ENCODE peak calls at places on chromosomes 4 and X, in eight cellular contexts. F, W, S, C, G, Q, R and O are unnamed samples. For H3K36me3, the result is how much of the 10 kb centered on the place peaks cover.

GRCh38 chrX:54865208-54865607 is 55.4 kb upstream of the TRO start:
- DNase-seq in F (no peak), W (no peak), S (no peak), C (no peak), G (no peak), Q (no peak), R (no peak), O (no peak)

GRCh38 chr4:53098681-53099121 is 236.6 kb downstream of the RASL11B start:
- DNase-seq in F (no peak), W (no peak), S (no peak), C (no peak), G (no peak), Q (no peak), R (peak), O (no peak)

GRCh38 chr4:87011340-87012034 is 76.7 kb downstream of the AFF1 start:
- DNase-seq in F (no peak), W (no peak), S (peak), C (no peak), G (no peak), Q (no peak), R (peak), O (peak)

GRCh38 chr4:8315343-8316250 is 46.0 kb downstream of the HTRA3 start:
- DNase-seq in F (peak), W (peak), S (peak), C (peak), G (no peak), Q (no peak), R (peak), O (no peak)

GRCh38 chrX:39260965-39261364 is 459.7 kb downstream of the MID1IP1 start:
- DNase-seq in F (no peak), W (no peak), S (no peak), C (no peak), G (no peak), Q (no peak), R (peak), O (no peak)

GRCh38 chr4:1604706-1605205 is 79.4 kb downstream of the FAM53A start:
- DNase-seq in F (peak), W (no peak), S (no peak), C (no peak), G (peak), Q (no peak), R (no peak), O (no peak)

GRCh38 chrX:17154001-17154400 is 207.5 kb downstream of the REPS2 start:
- DNase-seq in F (no peak), W (no peak), S (no peak), C (no peak), G (no peak), Q (no peak), R (peak), O (no peak)

GRCh38 chr4:182818926-182819730 is 98.1 kb downstream of the DCTD start:
- DNase-seq in F (no peak), W (no peak), S (no peak), C (no peak), G (no peak), Q (no peak), R (no peak), O (no peak)

GRCh38 chrX:98194036-98194435 is 1310.3 kb downstream of the RPA4 start:
- DNase-seq in F (no peak), W (no peak), S (no peak), C (no peak), G (no peak), Q (no peak), R (no peak), O (no peak)

GRCh38 chrX:22097295-22097694 is 65.2 kb downstream of the PHEX start:
- DNase-seq in F (no peak), W (no peak), S (peak), C (no peak), G (no peak), Q (no peak), R (peak), O (no peak)

GRCh38 chr4:90159193-90159592 is 32.0 kb downstream of the CCSER1 start:
- DNase-seq in F (no peak), W (no peak), S (no peak), C (no peak), G (no peak), Q (no peak), R (no peak), O (no peak)

GRCh38 chr4:176383273-176384077 is 63.7 kb downstream of the SPCS3 start:
- DNase-seq in F (no peak), W (no peak), S (no peak), C (no peak), G (no peak), Q (no peak), R (peak), O (no peak)

GRCh38 chr4:177047851-177048174 is 255.1 kb upstream of the VEGFC start:
- DNase-seq in F (no peak), W (no peak), S (no peak), C (no peak), G (no peak), Q (no peak), R (peak), O (no peak)

GRCh38 chrX:106069048-106069447 is 30.5 kb upstream of the SERPINA7 start:
- DNase-seq in F (no peak), W (no peak), S (no peak), C (no peak), G (no peak), Q (no peak), R (no peak), O (no peak)

GRCh38 chrX:71195959-71196727 is 26.9 kb upstream of the GJB1 start:
- DNase-seq in F (no peak), W (no peak), S (no peak), C (no peak), G (no peak), Q (no peak), R (no peak), O (no peak)

GRCh38 chrX:47649302-47649701 is 1.1 kb downstream of the ELK1 start:
- DNase-seq in F (no peak), W (no peak), S (no peak), C (no peak), G (no peak), Q (no peak), R (no peak), O (no peak)

GRCh38 chrX:100643943-100644587 is at the start of gene SRPX2:
- DNase-seq in F (peak), W (peak), S (peak), C (no peak), G (no peak), Q (no peak), R (peak), O (peak)

GRCh38 chr4:34261799-34262314 is 1982.5 kb downstream of the ARAP2 start:
- DNase-seq in F (no peak), W (no peak), S (no peak), C (no peak), G (no peak), Q (no peak), R (no peak), O (no peak)

GRCh38 chr4:61447918-61448317 is 247.8 kb downstream of the ADGRL3 start:
- DNase-seq in F (no peak), W (no peak), S (no peak), C (no peak), G (no peak), Q (no peak), R (no peak), O (no peak)

GRCh38 chr4:130306566-130306965 is 1210.6 kb downstream of the C4orf33 start:
- DNase-seq in F (no peak), W (no peak), S (no peak), C (no peak), G (no peak), Q (no peak), R (no peak), O (no peak)

GRCh38 chr4:99841143-99841542 is 24.5 kb downstream of the DAPP1 start:
- DNase-seq in F (no peak), W (no peak), S (no peak), C (no peak), G (no peak), Q (no peak), R (no peak), O (no peak)

GRCh38 chr4:78938474-78938867 is 767 bp downstream of the PAQR3 start:
- DNase-seq in F (no peak), W (no peak), S (no peak), C (no peak), G (no peak), Q (no peak), R (no peak), O (no peak)

GRCh38 chrX:107672955-107673378 is 44.7 kb downstream of the PRPS1 start:
- DNase-seq in F (peak), W (peak), S (peak), C (peak), G (peak), Q (no peak), R (peak), O (no peak)

GRCh38 chrX:70554081-70554480 is 109.4 kb downstream of the DLG3 start:
- DNase-seq in F (no peak), W (no peak), S (peak), C (no peak), G (no peak), Q (no peak), R (peak), O (no peak)

GRCh38 chrX:22340022-22340616 is 67.4 kb downstream of the CBLL2 start:
- DNase-seq in F (no peak), W (no peak), S (no peak), C (no peak), G (no peak), Q (no peak), R (no peak), O (no peak)

GRCh38 chrX:134423606-134424005 is 36.4 kb upstream of the HPRT1 start:
- DNase-seq in F (no peak), W (no peak), S (no peak), C (no peak), G (no peak), Q (no peak), R (peak), O (no peak)

GRCh38 chr4:154719087-154719486 is 24.7 kb upstream of the LRAT start:
- DNase-seq in F (no peak), W (no peak), S (no peak), C (no peak), G (no peak), Q (no peak), R (peak), O (no peak)

GRCh38 chr4:53676402-53676871 is 85.2 kb upstream of the LNX1 start:
- DNase-seq in F (no peak), W (no peak), S (no peak), C (no peak), G (no peak), Q (no peak), R (peak), O (no peak)

GRCh38 chr4:6122496-6122895 is 77.9 kb downstream of the JAKMIP1 start:
- DNase-seq in F (no peak), W (no peak), S (no peak), C (no peak), G (no peak), Q (no peak), R (no peak), O (no peak)

GRCh38 chr4:25410820-25411529 is 33.9 kb downstream of the ANAPC4 start:
- DNase-seq in F (no peak), W (no peak), S (no peak), C (no peak), G (no peak), Q (no peak), R (no peak), O (no peak)
- H3K36me3 ChIP-seq in F (half or more), W (under half), S (under half), C (under half), G (half or more), Q (under half), R (under half), O (under half)

DNA sequence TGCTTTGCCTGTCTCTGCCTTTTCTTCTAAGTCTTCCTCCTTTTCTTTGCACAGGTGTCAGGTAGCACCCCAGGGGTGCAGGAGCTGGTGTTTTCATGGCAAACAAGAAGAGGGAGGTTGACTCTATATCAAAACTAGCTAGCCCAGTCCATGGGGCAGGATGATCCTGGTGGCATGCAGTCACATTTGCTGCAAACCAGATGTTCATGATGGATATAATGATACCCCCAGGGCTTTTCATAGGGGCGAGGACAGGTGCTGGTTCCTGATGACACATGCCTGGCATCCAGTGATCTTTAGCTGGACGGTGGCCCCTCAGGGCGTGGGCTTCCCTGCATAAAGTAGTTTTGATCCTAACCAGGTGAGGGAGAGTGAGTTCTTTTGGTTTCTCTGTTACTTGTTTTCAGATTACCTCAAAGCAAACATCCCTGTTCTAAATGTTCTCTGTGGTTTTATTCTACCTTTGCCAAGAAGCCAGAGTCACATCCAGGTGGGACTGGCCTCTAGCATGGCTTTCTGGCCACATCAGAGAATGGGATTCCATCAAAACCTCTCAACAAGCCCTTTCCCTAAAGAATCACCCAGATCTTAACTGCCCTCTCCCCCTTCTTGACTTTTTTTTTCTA is 11.2 kb upstream of the UBA6 start:
- DNase-seq in F (no peak), W (no peak), S (peak), C (no peak), G (no peak), Q (no peak), R (no peak), O (no peak)
- H3K27ac ChIP-seq in F (no peak), W (no peak), S (peak), C (no peak), G (no peak), Q (no peak), R (no peak), O (no peak)

DNA sequence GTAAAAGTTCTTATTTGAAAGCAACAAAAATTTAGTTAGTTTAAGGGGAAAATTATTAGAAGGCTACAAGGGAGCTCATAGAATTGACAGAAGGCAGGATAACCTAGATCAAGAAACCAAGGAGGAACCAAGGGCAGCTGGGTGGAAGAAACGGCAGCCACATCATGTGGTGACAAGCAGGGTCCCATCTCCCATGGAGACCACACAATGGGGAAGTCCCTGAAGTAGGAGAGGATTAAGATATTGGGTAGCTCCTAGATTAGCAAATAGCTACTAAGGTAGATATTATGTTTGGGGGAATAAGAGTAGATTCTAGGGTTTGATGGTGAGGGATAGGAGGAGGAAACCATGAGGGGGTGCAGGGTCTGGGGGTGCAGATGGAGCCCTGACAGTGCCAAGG is 48.0 kb upstream of the TMEM154 start:
- DNase-seq in F (no peak), W (no peak), S (no peak), C (no peak), G (no peak), Q (no peak), R (no peak), O (no peak)
- TF ChIP-seq CTCF in F (no peak), W (no peak), S (no peak), C (no peak), G (no peak), Q (no peak), R (no peak), O (no peak)

GRCh38 chr4:88041626-88042025 is 34.2 kb downstream of the PKD2 start:
- DNase-seq in F (no peak), W (no peak), S (no peak), C (no peak), G (no peak), Q (no peak), R (no peak), O (no peak)
- H3K36me3 ChIP-seq in F (under half), W (under half), S (under half), C (under half), G (half or more), Q (half or more), R (half or more), O (under half)

DNA sequence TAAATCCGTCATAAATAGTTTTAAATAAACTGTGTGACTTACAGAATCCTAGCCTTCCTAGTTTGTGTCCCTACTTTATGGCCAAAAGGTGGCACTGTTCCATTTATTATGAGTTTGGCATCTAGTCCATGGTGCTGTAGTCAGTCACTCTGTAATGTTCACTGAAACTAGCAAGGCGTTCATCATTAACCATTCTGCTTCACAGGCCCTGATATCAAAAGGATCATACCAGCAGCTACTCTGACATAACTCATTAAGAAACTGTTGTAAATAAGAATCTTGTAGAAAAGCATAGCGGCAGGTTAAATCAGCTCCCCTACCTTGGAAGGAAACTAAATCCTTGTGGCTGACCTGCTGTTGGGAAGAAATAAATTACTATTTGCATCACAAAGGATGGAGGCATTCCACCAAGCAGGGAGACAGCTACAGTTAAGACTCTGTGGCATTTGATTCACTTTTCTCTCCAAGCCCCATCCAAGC is 919.6 kb upstream of the DIAPH2 start:
- DNase-seq in F (no peak), W (no peak), S (no peak), C (no peak), G (no peak), Q (no peak), R (peak), O (no peak)
- H3K27ac ChIP-seq in F (no peak), W (no peak), S (no peak), C (no peak), G (no peak), Q (no peak), R (no peak), O (no peak)

GRCh38 chr4:36189511-36190226 is 54.6 kb downstream of the ARAP2 start:
- DNase-seq in F (no peak), W (no peak), S (no peak), C (no peak), G (no peak), Q (no peak), R (no peak), O (no peak)

GRCh38 chr4:36187723-36188333 is 56.5 kb downstream of the ARAP2 start:
- DNase-seq in F (no peak), W (no peak), S (no peak), C (no peak), G (no peak), Q (no peak), R (peak), O (peak)

GRCh38 chr4:36197501-36197900 is 46.8 kb downstream of the ARAP2 start:
- DNase-seq in F (no peak), W (no peak), S (no peak), C (peak), G (no peak), Q (no peak), R (no peak), O (no peak)

GRCh38 chr4:36196145-36196925 is 48.0 kb downstream of the ARAP2 start:
- DNase-seq in F (no peak), W (no peak), S (no peak), C (no peak), G (no peak), Q (no peak), R (no peak), O (no peak)

GRCh38 chr4:36192922-36193321 is 51.4 kb downstream of the ARAP2 start:
- DNase-seq in F (no peak), W (no peak), S (no peak), C (no peak), G (no peak), Q (no peak), R (no peak), O (no peak)
- TF ChIP-seq CTCF in F (no peak), W (no peak), S (no peak), C (no peak), G (no peak), Q (no peak), R (no peak), O (no peak)

GRCh38 chr4:13599159-13599558 is 28.4 kb downstream of the BOD1L1 start:
- DNase-seq in F (no peak), W (no peak), S (no peak), C (no peak), G (no peak), Q (no peak), R (no peak), O (no peak)
- H3K36me3 ChIP-seq in F (under half), W (under half), S (under half), C (under half), G (half or more), Q (under half), R (under half), O (under half)

DNA sequence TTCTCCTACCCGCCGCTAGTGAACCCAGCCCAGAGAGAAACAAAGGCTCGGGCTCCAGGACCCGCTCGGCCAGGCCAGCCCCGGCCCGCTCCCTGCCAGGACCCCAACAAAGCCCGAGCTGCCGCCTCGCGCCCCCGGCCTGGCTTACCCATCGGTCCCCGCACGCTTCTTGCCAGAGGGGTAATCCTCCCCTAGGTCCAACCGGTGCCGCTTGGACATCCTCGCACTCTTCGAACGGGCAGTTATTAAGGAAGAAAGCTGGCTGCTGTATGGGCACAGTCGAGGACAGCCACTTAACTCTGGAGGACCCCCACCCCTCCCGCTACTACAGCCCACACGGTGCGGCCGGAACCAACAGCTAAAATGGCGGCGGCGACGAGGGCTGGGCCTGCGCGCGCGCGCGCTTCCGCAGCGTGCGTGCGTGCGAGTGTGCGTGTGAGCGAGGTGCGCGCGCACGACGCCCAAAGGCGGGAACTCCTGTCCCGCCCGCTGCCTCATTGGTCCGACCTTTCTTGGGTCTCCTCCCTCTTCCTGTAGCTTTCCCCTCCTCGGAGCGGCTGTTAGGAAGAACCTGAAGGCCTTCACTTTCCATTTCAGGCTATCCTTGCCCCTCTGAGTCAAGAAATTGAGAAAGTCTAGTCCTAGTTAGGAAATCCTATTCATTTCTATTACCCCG is at the start of gene DHX15:
- DNase-seq in F (peak), W (peak), S (peak), C (peak), G (peak), Q (peak), R (peak), O (peak)
- H3K27ac ChIP-seq in F (peak), W (peak), S (peak), C (peak), G (peak), Q (peak), R (peak), O (peak)